ENCODE peak calls at places on chromosomes 13 and 19, in six cellular contexts. R, L, Y, H, D and C are unnamed samples.

GRCh38 chr19:17985037-17985818 is 18.3 kb downstream of the KCNN1 start:
- DNase-seq in L (peak), D (no peak), R (no peak), H (no peak), Y (peak), C (no peak)

GRCh38 chr19:2627319-2627829 is 75.1 kb downstream of the GNG7 start:
- DNase-seq in H (no peak), D (peak), L (no peak), Y (peak), R (peak), C (peak)

GRCh38 chr13:48393030-48393697 is 19.7 kb downstream of the LPAR6 start:
- DNase-seq in Y (no peak), L (no peak), R (no peak), D (no peak), H (no peak), C (no peak)

GRCh38 chr19:38691938-38692457 is 44.5 kb downstream of the ACTN4 start:
- DNase-seq in H (no peak), L (no peak), D (no peak), R (no peak), Y (peak), C (no peak)

GRCh38 chr19:14434157-14434501 is 1.0 kb downstream of the PKN1 start:
- DNase-seq in R (peak), L (no peak), D (no peak), Y (no peak), H (no peak), C (no peak)

GRCh38 chr13:113969311-113969972 is 4.4 kb downstream of the C13orf46 start:
- DNase-seq in H (no peak), R (no peak), D (no peak), Y (no peak), L (no peak), C (no peak)

GRCh38 chr19:58577581-58578429 is 4.7 kb upstream of the MZF1 start:
- DNase-seq in L (no peak), D (no peak), H (no peak), Y (no peak), R (no peak), C (no peak)

GRCh38 chr13:105363747-105364177 is 1171.7 kb downstream of the EFNB2 start:
- DNase-seq in Y (no peak), D (no peak), R (peak), H (no peak), L (no peak), C (peak)

GRCh38 chr13:98706446-98707110 is 45.9 kb downstream of the SLC15A1 start:
- DNase-seq in Y (peak), H (peak), R (no peak), D (peak), L (no peak), C (no peak)
- TF ChIP-seq MYC in Y (no peak), H (no peak), R (no peak), D (no peak), L (no peak), C (no peak)

GRCh38 chr19:947707-948533 is 22.1 kb downstream of the ARID3A start:
- DNase-seq in R (no peak), H (peak), D (no peak), L (no peak), Y (no peak), C (peak)

GRCh38 chr19:948842-949496 is 23.1 kb downstream of the ARID3A start:
- DNase-seq in D (no peak), L (peak), R (no peak), H (no peak), Y (no peak), C (no peak)

GRCh38 chr19:945401-946252 is 19.8 kb downstream of the ARID3A start:
- DNase-seq in L (no peak), D (no peak), R (no peak), H (no peak), Y (no peak), C (no peak)

GRCh38 chr19:944663-945241 is 18.9 kb downstream of the ARID3A start:
- DNase-seq in Y (no peak), D (no peak), R (no peak), H (no peak), L (no peak), C (no peak)

DNA sequence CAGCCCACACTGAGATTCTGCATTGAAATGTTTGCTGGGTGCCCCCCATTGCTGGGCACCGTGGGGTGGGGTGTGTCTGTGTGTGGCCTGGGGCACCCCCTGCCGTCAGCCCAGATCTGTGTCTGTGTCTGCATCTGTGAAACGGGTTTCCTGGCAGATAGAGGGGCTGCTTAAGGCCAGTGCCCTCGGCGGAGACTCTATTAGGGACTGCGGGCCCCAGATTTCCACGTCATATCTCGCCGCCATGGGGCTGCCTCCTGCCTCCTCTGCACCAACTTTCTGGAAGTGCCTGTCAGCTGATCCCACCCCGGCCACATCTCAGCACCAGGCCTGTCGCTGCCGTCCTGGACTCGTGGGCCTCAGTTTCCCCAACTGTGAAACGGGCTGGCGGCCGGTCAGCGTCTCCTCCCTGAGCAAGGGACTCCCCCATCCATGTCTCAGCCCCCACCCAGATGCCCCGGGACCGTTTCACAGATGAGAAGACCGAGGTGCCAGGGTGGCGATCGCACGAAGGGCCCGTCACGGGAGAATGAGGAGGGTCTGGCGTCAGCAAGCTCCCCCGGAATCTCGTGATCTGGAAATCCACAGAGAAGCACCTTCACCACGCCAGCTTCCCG is 21.4 kb downstream of the ARID3A start:
- DNase-seq in Y (no peak), D (no peak), L (no peak), H (no peak), R (no peak), C (no peak)
- TF ChIP-seq MAX in Y (no peak), D (no peak), L (no peak), H (no peak), R (no peak), C (no peak)

GRCh38 chr19:51901860-51902259 is 3.0 kb downstream of the ZNF649 start:
- DNase-seq in L (no peak), R (no peak), H (no peak), D (no peak), Y (no peak), C (no peak)
- TF ChIP-seq MYC in L (no peak), R (no peak), H (no peak), D (no peak), Y (no peak), C (no peak)

DNA sequence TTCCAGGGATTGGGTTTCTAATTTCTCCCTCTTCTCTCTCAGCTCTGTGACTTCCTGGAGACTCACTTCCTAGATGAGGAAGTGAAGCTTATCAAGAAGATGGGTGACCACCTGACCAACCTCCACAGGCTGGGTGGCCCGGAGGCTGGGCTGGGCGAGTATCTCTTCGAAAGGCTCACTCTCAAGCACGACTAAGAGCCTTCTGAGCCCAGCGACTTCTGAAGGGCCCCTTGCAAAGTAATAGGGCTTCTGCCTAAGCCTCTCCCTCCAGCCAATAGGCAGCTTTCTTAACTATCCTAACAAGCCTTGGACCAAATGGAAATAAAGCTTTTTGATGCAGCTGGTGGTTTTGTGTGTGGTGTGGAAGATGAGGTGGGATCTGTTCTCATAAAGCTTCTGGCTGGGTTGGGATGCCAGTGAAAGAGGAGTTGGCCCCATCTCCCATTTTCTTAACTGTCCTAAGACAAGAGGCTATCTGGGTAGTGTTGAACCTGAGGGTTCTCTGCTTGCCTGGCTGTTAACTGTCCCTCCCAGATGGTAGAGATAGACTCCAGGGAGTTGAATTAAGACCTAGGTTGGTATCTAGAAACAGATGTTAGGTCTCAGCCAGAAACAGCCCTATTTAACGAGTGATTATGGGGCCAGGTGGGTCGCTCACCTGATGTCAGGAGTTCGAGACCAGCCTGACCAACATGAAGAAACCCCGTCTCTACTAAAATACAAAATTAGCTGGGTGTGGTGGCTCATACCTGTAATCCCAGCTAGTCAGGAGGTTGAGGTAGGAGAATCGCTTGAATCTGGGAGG is 1.6 kb downstream of the FTL start:
- DNase-seq in D (no peak), L (peak), Y (no peak), H (no peak), R (no peak), C (peak)
- TF ChIP-seq MAX in D (no peak), L (no peak), Y (no peak), H (no peak), R (no peak), C (no peak)

DNA sequence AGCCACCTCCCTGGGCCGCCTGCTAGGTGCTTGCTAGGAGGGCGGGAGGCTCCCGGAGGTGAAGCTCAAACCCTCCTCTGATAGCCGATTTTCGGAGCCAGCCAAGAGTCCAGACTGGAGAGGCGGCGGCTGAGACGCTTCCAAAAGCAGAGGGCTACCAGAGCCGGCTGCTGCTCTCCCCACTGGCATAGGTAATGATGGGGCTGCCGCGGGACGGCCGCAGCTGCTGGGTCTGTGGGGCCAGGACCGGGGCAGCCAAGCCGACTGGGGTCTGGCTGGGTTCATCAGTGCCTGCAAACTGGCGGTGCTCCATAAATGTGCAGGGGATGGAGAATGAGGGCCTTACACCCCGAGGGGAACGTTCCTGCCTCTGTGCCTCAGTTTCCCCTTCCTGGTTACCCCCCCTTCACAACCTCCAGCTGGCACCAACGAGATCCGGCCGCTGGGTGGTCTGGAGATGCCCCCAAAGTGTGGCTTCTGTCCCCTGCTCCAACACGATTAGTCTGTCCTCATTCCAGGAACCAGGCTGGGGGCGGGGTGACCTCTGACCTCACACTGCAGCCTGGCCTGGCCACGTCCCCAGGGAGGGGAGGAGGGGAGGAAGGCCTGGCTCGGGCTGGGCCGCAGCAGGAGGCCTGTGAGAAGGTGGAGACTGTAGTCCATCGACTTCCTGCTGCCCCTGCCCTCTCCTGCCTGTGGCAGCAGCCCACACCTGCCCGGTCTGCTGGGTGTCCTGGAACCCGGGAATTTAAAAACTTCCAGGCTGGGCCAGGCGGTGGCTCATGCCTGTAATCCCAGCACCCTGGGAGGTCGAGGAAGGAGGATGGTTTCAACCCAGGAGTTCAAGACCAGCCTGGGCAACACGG is 3.8 kb upstream of the WDR18 start:
- DNase-seq in R (no peak), Y (peak), H (no peak), L (peak), D (peak), C (peak)
- TF ChIP-seq MYC in R (no peak), Y (no peak), H (no peak), L (peak), D (peak), C (no peak)

GRCh38 chr19:33403221-33403972 is 29.9 kb downstream of the CEBPG start:
- DNase-seq in L (peak), R (no peak), H (no peak), Y (no peak), D (peak), C (no peak)

GRCh38 chr19:33405491-33406461 is 32.3 kb downstream of the CEBPG start:
- DNase-seq in H (no peak), D (no peak), Y (no peak), R (no peak), L (no peak), C (no peak)

GRCh38 chr19:33403973-33404304 is 30.4 kb downstream of the CEBPG start:
- DNase-seq in H (no peak), L (no peak), R (no peak), Y (no peak), D (no peak), C (no peak)

GRCh38 chr19:33404916-33405315 is 31.4 kb downstream of the CEBPG start:
- DNase-seq in R (no peak), Y (no peak), D (no peak), H (no peak), L (no peak), C (no peak)

GRCh38 chr19:33404506-33404905 is 31.0 kb downstream of the CEBPG start:
- DNase-seq in D (no peak), R (no peak), H (no peak), Y (no peak), L (no peak), C (no peak)
- TF ChIP-seq MAX in D (no peak), R (no peak), H (no peak), Y (no peak), L (no peak), C (no peak)